ENCODE peak calls at places on chromosome 2, in four cellular contexts. One of them, this sample, is unnamed.

GRCh38 chr2:208077286-208077685 is 47.0 kb downstream of the CRYGD start:
- DNase-seq in K562: no peak
- DNase-seq in HCT116: no peak
- DNase-seq in H1: no peak
- DNase-seq in this sample: no peak

GRCh38 chr2:137960223-137960622 is 4.0 kb upstream of the HNMT start:
- DNase-seq in K562: no peak
- DNase-seq in H1: no peak
- DNase-seq in HCT116: no peak
- DNase-seq in this sample: no peak

GRCh38 chr2:158809816-158810215 is 14.7 kb downstream of the DAPL1 start:
- DNase-seq in K562: no peak
- DNase-seq in HCT116: no peak
- DNase-seq in H1: no peak
- DNase-seq in this sample: no peak

GRCh38 chr2:122145805-122146204 is 390.4 kb downstream of the TSN start:
- DNase-seq in H1: no peak
- DNase-seq in HCT116: no peak
- DNase-seq in K562: no peak
- DNase-seq in this sample: no peak

GRCh38 chr2:4381049-4381448 is 677.7 kb downstream of the DCDC2C start:
- DNase-seq in HCT116: no peak
- DNase-seq in H1: no peak
- DNase-seq in K562: no peak
- DNase-seq in this sample: no peak

GRCh38 chr2:176554107-176555048 is 285.1 kb downstream of the MTX2 start:
- DNase-seq in HCT116: peak
- DNase-seq in K562: peak
- DNase-seq in H1: peak
- DNase-seq in this sample: peak

GRCh38 chr2:19835818-19836281 is 65.9 kb downstream of the TTC32 start:
- DNase-seq in K562: no peak
- DNase-seq in HCT116: no peak
- DNase-seq in H1: peak
- DNase-seq in this sample: no peak

GRCh38 chr2:29644949-29645348 is 276.4 kb downstream of the ALK start:
- DNase-seq in HCT116: no peak
- DNase-seq in H1: no peak
- DNase-seq in K562: no peak
- DNase-seq in this sample: no peak

GRCh38 chr2:237736783-237737182 is 61.8 kb upstream of the RBM44 start:
- DNase-seq in K562: no peak
- DNase-seq in H1: no peak
- DNase-seq in HCT116: no peak
- DNase-seq in this sample: no peak

GRCh38 chr2:31523871-31524492 is 56.8 kb downstream of the SRD5A2 start:
- DNase-seq in HCT116: peak
- DNase-seq in K562: peak
- DNase-seq in H1: peak
- DNase-seq in this sample: peak

GRCh38 chr2:230589497-230590015 is 123.1 kb upstream of the CAB39 start:
- DNase-seq in HCT116: no peak
- DNase-seq in K562: no peak
- DNase-seq in H1: no peak
- DNase-seq in this sample: no peak

GRCh38 chr2:205827809-205828208 is 145.5 kb downstream of the NRP2 start:
- DNase-seq in HCT116: no peak
- DNase-seq in H1: no peak
- DNase-seq in K562: no peak
- DNase-seq in this sample: no peak

GRCh38 chr2:17578466-17578928 is 38.0 kb downstream of the VSNL1 start:
- DNase-seq in H1: no peak
- DNase-seq in HCT116: peak
- DNase-seq in K562: no peak
- DNase-seq in this sample: no peak

GRCh38 chr2:230382108-230382507 is 33.9 kb upstream of the SP100 start:
- DNase-seq in K562: no peak
- DNase-seq in H1: no peak
- DNase-seq in HCT116: no peak
- DNase-seq in this sample: no peak

GRCh38 chr2:157625311-157625710 is 3.4 kb downstream of the ACVR1C start:
- DNase-seq in K562: no peak
- DNase-seq in H1: no peak
- DNase-seq in HCT116: no peak
- DNase-seq in this sample: no peak

GRCh38 chr2:236334122-236334876 is 70.1 kb upstream of the ASB18 start:
- DNase-seq in H1: no peak
- DNase-seq in HCT116: no peak
- DNase-seq in K562: no peak
- DNase-seq in this sample: no peak

GRCh38 chr2:74021407-74021755 is 36.7 kb downstream of the TET3 start:
- DNase-seq in K562: no peak
- DNase-seq in H1: no peak
- DNase-seq in HCT116: no peak
- DNase-seq in this sample: no peak

GRCh38 chr2:207617011-207617671 is 8.1 kb downstream of the METTL21A start:
- DNase-seq in HCT116: peak
- DNase-seq in K562: no peak
- DNase-seq in H1: peak
- DNase-seq in this sample: no peak

GRCh38 chr2:1750935-1751767 is 6.8 kb upstream of the PXDN start:
- DNase-seq in K562: peak
- DNase-seq in HCT116: peak
- DNase-seq in H1: peak
- DNase-seq in this sample: peak

GRCh38 chr2:111213877-111214276 is 93.2 kb downstream of the BCL2L11 start:
- DNase-seq in K562: no peak
- DNase-seq in H1: no peak
- DNase-seq in HCT116: no peak
- DNase-seq in this sample: no peak

GRCh38 chr2:207845202-207845864 is 75.6 kb upstream of the FZD5 start:
- DNase-seq in H1: no peak
- DNase-seq in HCT116: no peak
- DNase-seq in K562: no peak
- DNase-seq in this sample: peak

GRCh38 chr2:122960727-122961641 is 1064.1 kb upstream of the CNTNAP5 start:
- DNase-seq in H1: no peak
- DNase-seq in HCT116: no peak
- DNase-seq in K562: no peak
- DNase-seq in this sample: no peak

DNA sequence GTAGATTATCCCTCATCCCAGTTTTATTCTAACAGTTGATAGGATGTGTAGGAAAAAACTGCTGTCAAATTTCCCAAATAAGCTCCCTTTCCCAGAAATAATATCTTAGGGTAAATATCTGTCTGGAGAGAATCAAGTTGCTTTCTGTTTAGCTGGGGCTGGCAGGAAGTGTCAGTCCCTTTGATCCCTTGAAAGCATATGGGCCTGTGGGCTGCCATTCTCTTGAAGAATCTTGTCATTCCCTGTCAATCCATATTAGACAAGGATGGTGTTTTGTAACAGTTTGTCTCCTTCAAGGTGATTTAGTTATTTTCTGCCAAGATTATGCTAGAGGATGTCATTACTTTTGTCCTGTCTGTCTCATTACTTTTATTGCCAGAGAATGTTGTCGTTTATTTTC is 37.1 kb upstream of the UBE2E3 start:
- DNase-seq in K562: no peak
- DNase-seq in H1: no peak
- DNase-seq in HCT116: no peak
- DNase-seq in this sample: no peak
- TF ChIP-seq JUND in K562: no peak
- TF ChIP-seq JUND in H1: no peak
- TF ChIP-seq JUND in HCT116: no peak
- TF ChIP-seq JUND in this sample: no peak

GRCh38 chr2:234433201-234433600 is 63.7 kb downstream of the ARL4C start:
- DNase-seq in K562: no peak
- DNase-seq in H1: no peak
- DNase-seq in HCT116: no peak
- DNase-seq in this sample: no peak
- TF ChIP-seq JUND in K562: no peak
- TF ChIP-seq JUND in H1: no peak
- TF ChIP-seq JUND in HCT116: no peak
- TF ChIP-seq JUND in this sample: no peak

DNA sequence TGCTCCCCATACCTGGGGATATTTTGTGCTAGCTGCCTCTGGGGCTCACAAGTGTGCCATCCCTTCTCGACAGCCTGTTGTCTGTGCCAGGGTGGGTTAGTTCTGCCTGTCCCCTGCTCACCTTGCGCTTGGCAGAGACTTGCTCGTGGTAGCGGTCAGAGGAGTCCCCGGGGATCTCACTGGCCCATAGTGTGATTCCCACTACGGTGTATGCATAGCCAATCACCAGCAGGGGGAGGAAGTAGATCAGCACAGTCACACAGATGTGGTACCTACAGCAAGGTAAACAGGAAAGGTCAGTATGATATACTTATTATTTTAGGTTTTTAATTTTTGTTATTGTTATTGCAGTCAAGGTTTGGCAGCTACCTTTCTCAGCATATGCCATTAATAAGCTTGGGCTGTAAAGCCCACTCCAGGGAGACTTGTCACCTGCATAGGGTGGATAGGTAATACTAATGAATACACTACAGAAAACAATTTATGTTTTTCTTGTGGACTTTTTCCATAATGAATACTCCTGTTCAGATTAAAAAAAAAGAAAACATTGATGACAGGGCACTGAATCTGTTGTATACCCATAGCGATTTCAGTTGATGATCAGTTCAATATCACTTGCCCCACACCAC is 95.2 kb downstream of the POLE4 start:
- DNase-seq in HCT116: peak
- DNase-seq in K562: peak
- DNase-seq in H1: peak
- DNase-seq in this sample: peak
- TF ChIP-seq JUND in HCT116: no peak
- TF ChIP-seq JUND in K562: no peak
- TF ChIP-seq JUND in H1: no peak
- TF ChIP-seq JUND in this sample: no peak

DNA sequence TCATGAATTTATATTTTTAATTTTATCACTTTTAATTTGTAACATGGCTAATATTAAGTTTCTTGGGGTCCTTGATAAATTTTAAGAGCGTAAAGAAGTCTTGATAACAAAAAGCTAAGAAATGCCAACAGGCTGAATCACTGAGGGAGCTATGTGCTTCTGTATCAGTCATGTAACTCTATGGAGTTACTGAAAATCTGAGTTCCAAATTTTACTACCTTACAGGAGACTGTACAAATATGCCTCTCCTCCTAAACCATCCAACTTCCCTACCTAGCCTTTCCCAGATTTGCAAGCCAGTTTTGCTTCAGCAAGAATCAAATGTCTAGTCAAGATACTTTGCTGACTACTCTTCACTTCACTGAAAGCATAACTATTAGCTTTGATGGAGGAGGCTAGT is 35.7 kb downstream of the FEZ2 start:
- DNase-seq in H1: no peak
- DNase-seq in K562: no peak
- DNase-seq in HCT116: no peak
- DNase-seq in this sample: no peak
- TF ChIP-seq JUND in H1: no peak
- TF ChIP-seq JUND in K562: no peak
- TF ChIP-seq JUND in HCT116: no peak
- TF ChIP-seq JUND in this sample: no peak

DNA sequence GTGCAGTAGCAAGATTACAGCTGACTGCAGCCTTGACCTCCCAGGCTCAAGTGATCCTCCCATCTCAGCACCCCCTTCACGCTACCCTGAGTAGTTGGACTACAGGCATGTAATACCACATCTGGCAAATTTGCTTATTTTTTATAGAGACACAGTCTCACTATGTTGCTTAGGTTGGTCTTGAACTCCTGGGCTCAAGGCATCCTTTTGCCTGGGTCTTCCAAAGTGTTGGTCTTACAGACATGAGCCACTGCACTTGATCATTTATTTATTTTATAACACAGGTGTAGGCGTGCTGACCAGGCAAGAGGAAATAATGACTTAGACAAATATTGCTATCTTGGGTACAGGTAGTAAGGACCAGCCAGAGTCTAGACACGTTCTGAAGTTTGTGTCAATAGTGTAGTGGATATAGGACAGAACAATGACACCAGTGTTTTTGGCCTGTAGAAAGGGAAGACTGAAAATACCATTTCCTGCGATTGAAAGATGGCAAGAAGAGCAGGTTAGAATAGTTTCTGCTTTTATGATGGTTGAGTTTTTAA is 71.0 kb upstream of the THUMPD2 start:
- DNase-seq in H1: no peak
- DNase-seq in HCT116: no peak
- DNase-seq in K562: no peak
- DNase-seq in this sample: no peak
- TF ChIP-seq JUND in H1: no peak
- TF ChIP-seq JUND in HCT116: no peak
- TF ChIP-seq JUND in K562: no peak
- TF ChIP-seq JUND in this sample: no peak

GRCh38 chr2:65729246-65729645 is 296.8 kb upstream of the SPRED2 start:
- DNase-seq in K562: no peak
- DNase-seq in HCT116: no peak
- DNase-seq in H1: no peak
- DNase-seq in this sample: no peak
- TF ChIP-seq JUND in K562: no peak
- TF ChIP-seq JUND in HCT116: no peak
- TF ChIP-seq JUND in H1: no peak
- TF ChIP-seq JUND in this sample: no peak

GRCh38 chr2:186780701-186781316 is 68.2 kb downstream of the ZSWIM2 start:
- DNase-seq in H1: no peak
- DNase-seq in HCT116: peak
- DNase-seq in K562: peak
- DNase-seq in this sample: peak
- TF ChIP-seq JUND in H1: no peak
- TF ChIP-seq JUND in HCT116: no peak
- TF ChIP-seq JUND in K562: no peak
- TF ChIP-seq JUND in this sample: no peak

GRCh38 chr2:69164379-69164778 is 151.4 kb downstream of the ANTXR1 start:
- DNase-seq in K562: no peak
- DNase-seq in H1: no peak
- DNase-seq in HCT116: no peak
- DNase-seq in this sample: no peak
- TF ChIP-seq JUND in K562: no peak
- TF ChIP-seq JUND in H1: no peak
- TF ChIP-seq JUND in HCT116: no peak
- TF ChIP-seq JUND in this sample: no peak

GRCh38 chr2:152241956-152242355 is 66.4 kb upstream of the STAM2 start:
- DNase-seq in K562: no peak
- DNase-seq in H1: no peak
- DNase-seq in HCT116: no peak
- DNase-seq in this sample: no peak
- TF ChIP-seq JUND in K562: no peak
- TF ChIP-seq JUND in H1: no peak
- TF ChIP-seq JUND in HCT116: no peak
- TF ChIP-seq JUND in this sample: no peak

This sample was measured in T47D.